ENCODE peak calls at places on chromosomes 13 and 19, in seven cellular contexts. T, D, E, F, Z, B and M are unnamed samples.

GRCh38 chr13:87093399-87093798 is 577.8 kb upstream of the SLITRK5 start:
- DNase-seq in D (no peak), B (no peak), F (no peak), Z (no peak), E (no peak), T (no peak), M (no peak)

GRCh38 chr13:98204546-98204945 is 27.5 kb upstream of the RNF113B start:
- DNase-seq in B (no peak), E (no peak), D (no peak), Z (no peak), T (no peak), F (no peak), M (no peak)

GRCh38 chr19:38216785-38217746 is 7.0 kb downstream of the DPF1 start:
- DNase-seq in E (no peak), F (peak), D (no peak), B (no peak), Z (no peak), T (no peak), M (no peak)

GRCh38 chr13:113976711-113977684 is 3.1 kb upstream of the C13orf46 start:
- DNase-seq in F (no peak), E (no peak), T (peak), Z (peak), D (no peak), B (peak), M (peak)

GRCh38 chr13:40591091-40591490 is 75.3 kb downstream of the FOXO1 start:
- DNase-seq in B (no peak), F (no peak), Z (no peak), T (no peak), D (no peak), E (no peak), M (no peak)

GRCh38 chr19:52291781-52292180 is 5.2 kb upstream of the ZNF480 start:
- DNase-seq in T (no peak), F (no peak), B (no peak), E (no peak), D (no peak), Z (no peak), M (no peak)

GRCh38 chr13:91904597-91904996 is 506.2 kb downstream of the GPC5 start:
- DNase-seq in F (no peak), E (no peak), B (no peak), Z (no peak), T (no peak), D (no peak), M (no peak)

GRCh38 chr13:59746291-59746962 is 417.3 kb downstream of the DIAPH3 start:
- DNase-seq in D (no peak), Z (no peak), F (peak), B (no peak), T (no peak), E (no peak), M (no peak)

GRCh38 chr19:11180346-11180745 is 17.0 kb downstream of the KANK2 start:
- DNase-seq in B (no peak), Z (no peak), D (no peak), T (no peak), E (no peak), F (no peak), M (no peak)

GRCh38 chr13:44229371-44230030 is 144.1 kb upstream of the SERP2 start:
- DNase-seq in F (no peak), E (no peak), D (no peak), T (no peak), B (no peak), Z (peak), M (no peak)

GRCh38 chr19:55549500-55550320 is 4.4 kb upstream of the SBK3 start:
- DNase-seq in Z (peak), E (peak), B (no peak), F (peak), T (peak), D (no peak), M (no peak)

GRCh38 chr19:31427857-31428256 is 78.6 kb upstream of the TSHZ3 start:
- DNase-seq in E (no peak), Z (no peak), F (no peak), D (no peak), B (no peak), T (no peak), M (no peak)

DNA sequence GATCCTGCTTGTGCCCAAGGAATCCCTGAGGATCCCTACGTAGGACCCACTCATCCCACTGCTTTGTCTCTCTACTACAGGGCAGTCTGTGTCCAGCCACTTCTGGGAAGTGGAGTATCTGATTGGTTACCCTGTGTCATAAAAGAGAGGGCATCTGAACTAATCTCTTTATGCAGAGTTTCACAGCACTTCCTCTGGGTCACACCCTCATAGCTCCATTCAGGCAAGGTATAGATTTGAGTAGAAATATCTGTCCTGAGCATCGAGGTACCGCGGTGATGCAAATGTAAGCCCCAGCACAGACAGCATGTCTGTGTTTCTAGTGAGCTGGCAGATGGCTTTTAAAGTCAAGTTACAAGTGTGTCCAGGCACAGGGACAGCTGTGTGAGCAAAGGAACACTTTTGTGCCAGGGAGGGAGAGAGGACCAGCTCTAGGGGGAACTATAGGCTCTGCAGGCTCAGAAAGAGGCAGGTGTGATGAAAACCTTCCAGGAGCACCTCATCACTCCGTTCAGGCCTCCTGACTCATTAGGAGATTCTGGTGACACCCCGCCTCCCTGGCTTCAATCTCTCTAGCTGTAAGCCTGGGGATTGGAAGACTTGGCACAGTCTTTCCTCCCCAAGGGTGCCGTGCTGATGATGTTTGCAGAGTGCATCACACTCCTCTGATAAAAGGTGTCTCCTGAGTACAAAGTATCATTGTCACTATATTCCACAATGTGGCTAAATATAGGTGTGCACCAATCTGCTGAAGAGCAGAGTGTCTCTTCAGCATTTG is 84.3 kb upstream of the UBL3 start:
- DNase-seq in B (no peak), E (no peak), D (no peak), F (no peak), T (no peak), Z (no peak), M (no peak)
- H3K4me3 ChIP-seq in B (no peak), E (no peak), D (no peak), F (no peak), T (no peak), Z (no peak), M (no peak)

DNA sequence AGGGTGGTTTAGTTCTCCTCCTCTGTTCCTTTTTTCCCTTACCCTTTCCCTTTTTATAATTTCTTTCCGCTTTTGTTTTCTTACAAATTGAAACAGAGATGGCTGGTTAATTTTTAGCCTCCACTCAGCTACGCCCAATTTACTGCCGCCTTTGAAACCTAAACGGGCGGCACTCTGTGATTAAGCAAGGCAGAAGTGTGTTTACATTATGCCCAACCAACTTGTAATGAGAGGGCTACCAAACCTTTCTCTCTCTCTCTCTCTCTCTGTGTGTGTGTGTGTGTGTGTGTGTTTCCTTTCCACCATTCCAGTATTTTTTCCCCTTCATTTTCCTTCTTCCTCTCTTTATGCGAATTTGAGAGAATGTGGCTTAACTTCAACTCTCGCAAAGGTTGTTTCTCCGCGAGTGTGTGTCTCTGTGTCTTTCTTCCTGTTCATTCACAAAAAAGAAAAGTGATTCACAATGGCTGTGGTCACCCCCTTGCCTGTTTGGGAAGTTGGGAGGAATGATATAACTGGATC is 31.3 kb downstream of the NFIX start:
- DNase-seq in Z (no peak), B (no peak), F (peak), E (peak), D (no peak), T (peak), M (no peak)
- TF ChIP-seq EP300 in Z (no peak), B (no peak), F (no peak), E (no peak), D (no peak), T (no peak), M (no peak)

DNA sequence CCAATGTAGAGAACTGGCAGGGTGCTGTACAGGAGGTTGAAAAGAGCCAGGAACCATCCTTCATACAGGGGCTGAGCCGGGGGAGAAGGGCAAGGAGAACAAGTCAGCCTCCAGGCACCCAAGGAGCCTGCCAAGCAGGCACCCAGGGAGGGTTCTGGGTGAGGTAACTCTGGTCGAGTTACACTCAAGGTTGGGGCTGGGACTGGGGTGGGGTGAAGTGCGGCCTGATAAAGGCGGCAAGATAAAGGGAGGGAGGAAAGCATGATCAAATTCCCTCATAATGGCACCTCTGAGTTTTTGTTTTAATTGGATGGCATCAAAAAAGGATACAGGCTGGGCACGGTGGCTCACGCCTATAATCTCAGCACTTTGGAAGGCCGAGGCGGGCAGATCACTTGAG is 25.0 kb downstream of the ATP8B3 start:
- DNase-seq in F (no peak), D (no peak), Z (no peak), B (no peak), T (no peak), E (peak), M (no peak)
- H3K4me3 ChIP-seq in F (no peak), D (no peak), Z (no peak), B (no peak), T (no peak), E (no peak), M (no peak)

GRCh38 chr19:19169236-19170052 is 619 bp downstream of the MEF2B start:
- DNase-seq in E (no peak), F (no peak), T (no peak), Z (no peak), B (no peak), D (no peak), M (no peak)
- TF ChIP-seq EP300 in E (no peak), F (no peak), T (no peak), Z (no peak), B (no peak), D (no peak), M (no peak)

DNA sequence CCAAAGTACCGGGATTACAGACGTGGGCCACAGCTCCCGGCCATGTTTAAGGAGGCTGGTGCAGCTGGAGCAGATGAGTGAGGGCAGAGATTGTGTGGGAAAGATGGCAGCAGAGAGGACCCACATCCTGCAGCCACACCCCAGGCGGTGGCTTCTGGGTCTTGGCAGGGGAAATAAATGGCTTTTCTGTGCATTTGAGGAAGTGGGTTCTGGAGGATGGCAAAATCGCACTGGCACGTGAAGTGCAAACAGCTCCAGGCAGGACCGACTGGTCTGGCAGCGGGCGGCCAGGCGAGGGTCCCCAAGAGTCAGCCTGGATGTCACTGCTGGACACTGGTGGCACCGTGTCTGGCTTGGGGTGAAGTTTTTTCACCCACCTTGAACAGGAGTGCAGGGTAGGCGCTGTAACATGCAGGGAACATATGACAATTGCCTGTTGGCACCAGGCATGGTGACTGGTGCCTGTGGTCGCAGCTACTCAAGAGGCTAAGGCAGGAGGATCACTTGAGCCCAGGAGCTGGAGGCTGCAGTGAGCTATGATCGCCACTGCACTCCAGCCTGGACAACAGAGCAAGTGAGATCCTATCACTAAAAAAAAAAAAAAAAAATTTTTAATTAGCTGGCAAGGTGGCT is 8.4 kb downstream of the B3GNT3 start:
- DNase-seq in E (no peak), Z (peak), B (no peak), T (no peak), F (no peak), D (peak), M (no peak)
- H3K4me3 ChIP-seq in E (no peak), Z (no peak), B (no peak), T (no peak), F (no peak), D (no peak), M (no peak)

GRCh38 chr19:4375164-4375619 is 25.2 kb downstream of the SH3GL1 start:
- DNase-seq in Z (peak), D (no peak), F (peak), B (peak), E (peak), T (peak), M (peak)

GRCh38 chr19:4373601-4374441 is 26.5 kb downstream of the SH3GL1 start:
- DNase-seq in F (no peak), D (no peak), B (peak), Z (peak), E (no peak), T (no peak), M (peak)

GRCh38 chr19:4375620-4376228 is 24.6 kb downstream of the SH3GL1 start:
- DNase-seq in Z (no peak), F (peak), D (no peak), B (peak), E (no peak), T (peak), M (no peak)

GRCh38 chr19:4372630-4373367 is 27.5 kb downstream of the SH3GL1 start:
- DNase-seq in E (no peak), F (no peak), D (no peak), B (peak), Z (peak), T (no peak), M (peak)

DNA sequence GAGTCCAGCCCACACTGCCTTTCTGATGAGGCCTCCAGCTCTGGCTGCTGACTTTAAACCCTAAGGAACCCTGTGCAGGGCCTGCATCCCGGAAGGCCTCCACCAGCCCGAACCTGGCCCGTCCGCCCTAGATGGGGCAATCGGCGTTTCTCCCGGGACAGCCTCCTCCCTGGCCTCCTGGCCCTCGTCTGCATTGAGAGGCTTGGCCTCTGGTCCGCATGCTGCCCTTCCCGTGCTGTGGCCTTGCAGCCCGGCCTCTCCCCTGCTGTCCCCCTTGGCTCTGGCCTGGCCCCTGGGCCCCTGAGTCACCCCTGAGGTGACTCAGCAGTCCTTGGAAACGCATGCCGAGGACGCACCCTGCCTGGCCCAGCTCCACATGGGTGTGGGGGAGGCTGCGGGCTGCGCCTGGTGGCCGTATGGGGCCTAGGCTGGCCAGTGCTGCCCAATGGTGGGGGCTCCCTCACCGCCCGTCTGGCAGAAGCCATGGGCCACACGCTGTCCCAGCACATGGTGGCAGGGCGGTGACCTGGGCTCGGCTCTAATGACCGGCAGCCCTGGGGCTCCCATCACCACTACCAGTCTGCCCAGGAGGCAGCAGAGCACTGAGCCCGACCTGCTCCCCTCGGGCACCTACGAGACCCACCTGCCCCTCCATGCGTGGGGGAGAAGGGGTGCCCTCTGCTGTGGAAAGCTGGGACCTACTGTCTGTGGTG is 25.7 kb downstream of the SH3GL1 start:
- DNase-seq in B (peak), D (peak), T (peak), E (peak), Z (peak), F (peak), M (peak)
- TF ChIP-seq EP300 in B (no peak), D (peak), T (no peak), E (no peak), Z (peak), F (no peak), M (no peak)

DNA sequence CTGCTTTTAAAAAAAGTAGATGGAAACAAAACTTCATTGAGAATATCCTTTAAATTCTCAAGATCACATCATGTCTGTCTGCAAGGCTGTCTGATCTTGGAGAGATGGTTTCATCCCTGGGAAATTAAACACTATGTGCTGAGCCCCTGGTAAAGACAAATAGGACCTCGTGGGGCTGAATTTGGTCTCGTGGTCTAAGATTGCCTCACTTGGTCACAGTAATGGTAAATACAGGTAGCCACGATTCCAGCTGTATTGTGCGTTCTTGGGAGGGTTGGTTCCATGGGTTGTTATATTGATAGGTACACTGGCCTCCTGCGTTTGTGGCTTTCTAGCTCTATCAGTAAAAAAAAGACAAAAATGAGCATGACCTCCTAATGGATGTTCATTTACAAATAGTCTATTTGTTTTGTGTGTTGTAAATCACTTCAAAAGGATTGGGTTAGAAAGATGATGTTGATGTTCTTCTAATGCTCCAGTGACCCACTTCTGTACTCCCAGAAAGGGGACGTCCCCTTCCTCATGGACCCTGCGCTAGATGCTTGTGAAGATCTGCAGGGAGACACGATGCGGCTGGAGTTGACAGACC is 1.7 kb downstream of the CEBPG start:
- DNase-seq in T (no peak), E (no peak), B (peak), F (no peak), Z (no peak), D (no peak), M (no peak)
- H3K4me3 ChIP-seq in T (peak), E (peak), B (peak), F (peak), Z (peak), D (peak), M (peak)